ENCODE peak calls at places on chromosomes 2 and 18, in ten cellular contexts. H is GOT3; D is stimulated activated naive CD4-positive, alpha-beta T cell treated with Interleukin-2 at 50 U/mL for 16 hours; Y is progenitor cell of endocrine pancreas; E is Karpas-422; N is activated T-helper 1 cell treated with anti-CD3 and anti-CD28 coated beads, Interleukin-2, amount 50 U/mL, for 16 hours; W is ovary; Q is stimulated activated CD4-positive, alpha-beta T cell treated with anti-CD3 and anti-CD28 coated beads, Interleukin-4, amount 100 ng/mL, for 4 hours; A is NCI-H2081; V is pulmonary artery endothelial cell. I is an unnamed sample.

GRCh38 chr2:137367361-137367760 is 596.9 kb upstream of the HNMT start:
- DNase-seq in Y (no peak), H (no peak), V (no peak), D (no peak), N (no peak), Q (no peak), A (no peak), W (no peak), E (no peak), I (no peak)

GRCh38 chr18:6773777-6774176 is 44.3 kb downstream of the ARHGAP28 start:
- DNase-seq in E (no peak), D (no peak), W (no peak), Y (no peak), A (no peak), Q (no peak), N (no peak), V (no peak), H (no peak), I (no peak)

GRCh38 chr18:23805898-23806297 is 116.6 kb downstream of the LAMA3 start:
- DNase-seq in Y (no peak), V (no peak), A (no peak), D (no peak), W (no peak), E (no peak), Q (no peak), N (no peak), H (no peak), I (no peak)

GRCh38 chr18:43665239-43665788 is 388.0 kb upstream of the SYT4 start:
- DNase-seq in A (no peak), N (no peak), E (no peak), D (no peak), W (no peak), Q (no peak), Y (no peak), H (no peak), V (no peak), I (no peak)

GRCh38 chr2:115165529-115166109 is 723.2 kb downstream of the DPP10 start:
- DNase-seq in Y (no peak), W (no peak), N (no peak), Q (no peak), H (no peak), E (peak), A (peak), D (no peak), V (no peak), I (no peak)

GRCh38 chr2:120134263-120134662 is 88.9 kb downstream of the TMEM185B start:
- DNase-seq in N (no peak), H (no peak), E (no peak), V (peak), W (no peak), Q (no peak), A (no peak), Y (no peak), D (no peak), I (peak)

GRCh38 chr2:5530022-5530696 is 162.0 kb upstream of the SOX11 start:
- DNase-seq in N (no peak), E (no peak), D (no peak), W (no peak), Q (no peak), A (no peak), V (no peak), Y (no peak), H (no peak), I (no peak)

GRCh38 chr2:217314021-217314460 is 454.2 kb upstream of the TNP1 start:
- DNase-seq in V (no peak), D (no peak), Y (no peak), Q (no peak), N (no peak), E (no peak), A (peak), W (no peak), H (no peak), I (no peak)

GRCh38 chr2:216622526-216622925 is 10.7 kb upstream of the IGFBP2 start:
- DNase-seq in E (no peak), D (no peak), A (peak), Y (no peak), H (no peak), N (no peak), V (no peak), Q (no peak), W (no peak), I (no peak)

GRCh38 chr18:3593381-3593903 is 143.5 kb downstream of the TGIF1 start:
- DNase-seq in N (no peak), W (no peak), Q (no peak), D (no peak), A (no peak), H (no peak), V (no peak), Y (no peak), E (no peak), I (no peak)

GRCh38 chr2:239700946-239701345 is 300.1 kb upstream of the HDAC4 start:
- DNase-seq in W (no peak), H (no peak), Q (no peak), V (no peak), Y (no peak), A (no peak), N (no peak), E (no peak), D (no peak), I (no peak)

GRCh38 chr2:231361701-231362588 is 33.6 kb upstream of the B3GNT7 start:
- DNase-seq in D (no peak), N (no peak), Y (no peak), W (no peak), H (no peak), E (peak), V (no peak), A (no peak), Q (no peak), I (no peak)